ENCODE peak calls at places on chromosomes 3 and 15, in four cellular contexts. J is head of caudate nucleus, S is mucosa of gallbladder, N is astrocyte of the hippocampus. I is an unnamed sample.

GRCh38 chr3:109772520-109772919 is 435.2 kb upstream of the DPPA4 start:
- DNase-seq in J (no peak), N (no peak), S (no peak), I (no peak)

GRCh38 chr3:33360136-33360825 is 79.9 kb downstream of the UBP1 start:
- DNase-seq in J (no peak), S (no peak), N (peak), I (no peak)

GRCh38 chr15:97992831-97993230 is 32.3 kb downstream of the ARRDC4 start:
- DNase-seq in N (no peak), J (no peak), S (no peak), I (no peak)

GRCh38 chr3:135136361-135137100 is 341.5 kb downstream of the EPHB1 start:
- DNase-seq in S (no peak), N (no peak), J (no peak), I (no peak)

GRCh38 chr3:146052046-146052790 is 108.8 kb downstream of the PLOD2 start:
- DNase-seq in S (no peak), N (no peak), J (no peak), I (no peak)

GRCh38 chr3:160218141-160218540 is 7.1 kb upstream of the C3orf80 start:
- DNase-seq in S (no peak), N (no peak), J (no peak), I (no peak)

GRCh38 chr3:53939081-53939582 is 47.5 kb upstream of the SELENOK start:
- DNase-seq in J (no peak), S (no peak), N (no peak), I (no peak)

GRCh38 chr3:151925419-151925818 is 52.0 kb downstream of the SUCNR1 start:
- DNase-seq in S (no peak), N (no peak), J (no peak), I (no peak)

GRCh38 chr3:20340324-20340928 is 154.4 kb upstream of the SGO1 start:
- DNase-seq in S (peak), N (peak), J (peak), I (peak)

GRCh38 chr3:189169728-189170127 is 2.0 kb upstream of the TPRG1 start:
- DNase-seq in J (no peak), N (peak), S (no peak), I (no peak)

GRCh38 chr3:131047582-131047981 is 20.9 kb downstream of the NEK11 start:
- DNase-seq in J (no peak), N (no peak), S (no peak), I (no peak)

GRCh38 chr15:59165726-59166125 is 40.9 kb upstream of the LDHAL6B start:
- DNase-seq in S (no peak), J (no peak), N (peak), I (no peak)

GRCh38 chr3:194294199-194294887 is 56.8 kb downstream of the CPN2 start:
- DNase-seq in S (no peak), J (no peak), N (no peak), I (no peak)

GRCh38 chr3:141385386-141386079 is 17.2 kb downstream of the ZBTB38 start:
- DNase-seq in J (no peak), S (no peak), N (no peak), I (no peak)